ENCODE peak calls at places on chromosomes 13 and 19, in five cellular contexts. R is IMR-90, K is SK-N-SH, Z is GM12878, T is K562. N is an unnamed sample.

GRCh38 chr13:93004919-93005318 is 221.7 kb upstream of the GPC6 start:
- DNase-seq in Z (no peak), T (no peak), R (peak; percentile 13), K (no peak), N (peak; percentile 5)

GRCh38 chr13:31699650-31700049 is 39.7 kb upstream of the RXFP2 start:
- DNase-seq in R (no peak), K (no peak), T (no peak), Z (no peak), N (no peak)

GRCh38 chr13:50255639-50256038 is 240.4 kb downstream of the KCNRG start:
- DNase-seq in K (no peak), R (no peak), T (no peak), Z (no peak), N (no peak)

GRCh38 chr13:87878706-87879105 is 207.5 kb downstream of the SLITRK5 start:
- DNase-seq in T (no peak), Z (no peak), K (no peak), R (no peak), N (no peak)

GRCh38 chr13:70756088-70756487 is 647.8 kb upstream of the KLHL1 start:
- DNase-seq in T (no peak), Z (no peak), R (no peak), K (no peak), N (no peak)

GRCh38 chr19:29687244-29687896 is 22.1 kb downstream of the PLEKHF1 start:
- DNase-seq in R (peak; percentile 98), T (peak; percentile 72), K (no peak), Z (no peak), N (no peak)

GRCh38 chr19:8926341-8926740 is 83.9 kb downstream of the MUC16 start:
- DNase-seq in K (no peak), R (no peak), T (no peak), Z (no peak), N (no peak)

GRCh38 chr19:45075215-45076028 is 856 bp downstream of the ZNF296 start:
- DNase-seq in K (no peak), T (peak; percentile 89), R (no peak), Z (peak; percentile 80), N (peak; percentile 86)

GRCh38 chr19:32322541-32322940 is 22.9 kb upstream of the ZNF507 start:
- DNase-seq in R (no peak), Z (no peak), T (no peak), K (no peak), N (peak; percentile 25)

GRCh38 chr13:79090552-79091159 is 315.4 kb downstream of the RBM26 start:
- DNase-seq in K (no peak), T (no peak), R (no peak), Z (no peak), N (no peak)

GRCh38 chr19:49677901-49678674 is 1.0 kb downstream of the PRMT1 start:
- DNase-seq in T (peak; percentile 88), Z (no peak), K (peak; percentile 81), R (peak; percentile 62), N (peak; percentile 82)

GRCh38 chr13:99995503-99996176 is 14.1 kb downstream of the ZIC2 start:
- DNase-seq in R (no peak), K (no peak), T (no peak), Z (no peak), N (no peak)

GRCh38 chr19:6213266-6213595 is 66.5 kb downstream of the MLLT1 start:
- DNase-seq in K (peak; percentile 27), T (no peak), R (no peak), Z (no peak), N (no peak)

GRCh38 chr19:6610934-6611370 is 20.0 kb upstream of the CD70 start:
- DNase-seq in Z (no peak), K (no peak), T (no peak), R (peak; percentile 49), N (peak; percentile 38)

GRCh38 chr13:89076622-89077021 is 1405.5 kb downstream of the SLITRK5 start:
- DNase-seq in T (no peak), K (no peak), Z (no peak), R (no peak), N (no peak)

GRCh38 chr19:45103200-45103624 is 10.2 kb downstream of the PPP1R37 start:
- DNase-seq in Z (no peak), R (no peak), K (no peak), T (no peak), N (no peak)

GRCh38 chr13:50189450-50189849 is 174.2 kb downstream of the KCNRG start:
- DNase-seq in K (no peak), Z (no peak), R (no peak), T (peak; percentile 43), N (no peak)

GRCh38 chr13:99988469-99989375 is 7.1 kb downstream of the ZIC2 start:
- DNase-seq in Z (no peak), R (no peak), T (no peak), K (peak; percentile 39), N (no peak)

GRCh38 chr13:40963927-40964326 is 55.2 kb downstream of the ELF1 start:
- DNase-seq in T (no peak), R (peak; percentile 66), Z (no peak), K (no peak), N (peak; percentile 12)

GRCh38 chr13:35917942-35918645 is 213.1 kb downstream of the DCLK1 start:
- DNase-seq in Z (no peak), R (peak; percentile 52), T (no peak), K (no peak), N (no peak)

GRCh38 chr13:99659234-99659633 is 158.0 kb downstream of the TM9SF2 start:
- DNase-seq in R (no peak), Z (no peak), T (no peak), K (no peak), N (no peak)

GRCh38 chr13:40586886-40587285 is 79.6 kb downstream of the FOXO1 start:
- DNase-seq in Z (no peak), R (no peak), K (no peak), T (no peak), N (no peak)

GRCh38 chr19:38233740-38234251 is 9.8 kb upstream of the DPF1 start:
- DNase-seq in R (peak; percentile 59), T (peak; percentile 91), Z (no peak), K (peak; percentile 88), N (peak; percentile 98)

GRCh38 chr19:48603001-48603400 is 3.5 kb upstream of the SPACA4 start:
- DNase-seq in Z (no peak), R (no peak), T (no peak), K (no peak), N (no peak)

GRCh38 chr19:45117167-45117594 is 24.2 kb downstream of the PPP1R37 start:
- DNase-seq in R (peak; percentile 20), K (no peak), Z (peak; percentile 73), T (peak; percentile 54), N (no peak)

GRCh38 chr13:95898256-95898655 is 154.9 kb downstream of the UGGT2 start:
- DNase-seq in K (no peak), Z (no peak), T (no peak), R (no peak), N (no peak)

GRCh38 chr13:50615234-50615633 is 228.3 kb downstream of the DLEU7 start:
- DNase-seq in R (no peak), Z (no peak), T (no peak), K (no peak), N (no peak)

GRCh38 chr13:109700176-109700575 is 86.2 kb downstream of the IRS2 start:
- DNase-seq in T (peak; percentile 88), Z (no peak), R (peak; percentile 24), K (peak; percentile 87), N (peak; percentile 63)

GRCh38 chr13:80469841-80470378 is 129.0 kb upstream of the SPRY2 start:
- DNase-seq in Z (no peak), R (peak; percentile 31), T (no peak), K (no peak), N (peak; percentile 65)

GRCh38 chr13:100234524-100235136 is 145.7 kb downstream of the PCCA start:
- DNase-seq in T (no peak), Z (no peak), R (peak; percentile 55), K (no peak), N (peak; percentile 72)

GRCh38 chr19:55676384-55676783 is 1.4 kb downstream of the EPN1 start:
- DNase-seq in K (no peak), Z (no peak), R (peak; percentile 13), T (peak; percentile 35), N (no peak)

GRCh38 chr19:55678121-55678671 is 3.2 kb downstream of the EPN1 start:
- DNase-seq in K (no peak), T (no peak), R (no peak), Z (peak; percentile 88), N (no peak)

GRCh38 chr19:55675661-55676354 is 782 bp downstream of the EPN1 start:
- DNase-seq in Z (no peak), R (no peak), T (no peak), K (no peak), N (no peak)

GRCh38 chr19:55676889-55677505 is 2.0 kb downstream of the EPN1 start:
- DNase-seq in T (no peak), R (no peak), Z (no peak), K (no peak), N (no peak)

DNA sequence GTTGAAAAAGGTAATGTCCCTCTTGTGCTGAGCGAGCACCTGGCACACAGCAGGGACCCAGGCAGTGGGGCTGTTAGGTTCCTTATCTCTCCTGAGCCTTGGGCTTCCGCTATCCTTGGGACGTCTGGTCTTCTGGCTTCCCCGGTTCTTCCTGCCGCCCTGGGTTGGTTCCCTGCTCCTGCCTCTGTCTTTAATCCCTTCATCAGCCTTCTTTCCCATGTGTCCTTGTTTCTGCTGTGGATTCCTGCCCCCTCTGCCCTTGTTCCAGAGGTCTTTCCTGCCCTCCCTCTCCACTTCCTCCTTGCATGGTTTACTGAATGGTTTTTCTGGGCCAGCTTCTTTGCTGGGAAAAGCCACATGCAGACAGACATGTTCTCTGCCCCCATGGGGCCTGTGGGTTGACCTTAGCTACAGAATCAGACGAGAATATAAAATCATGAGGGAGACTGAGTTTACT is 2.6 kb downstream of the EPN1 start:
- DNase-seq in Z (no peak), K (no peak), R (no peak), T (peak; percentile 69), N (no peak)
- TF ChIP-seq SMC3 in Z (no peak), K (no peak), R (no peak), T (no peak), N (no peak)

DNA sequence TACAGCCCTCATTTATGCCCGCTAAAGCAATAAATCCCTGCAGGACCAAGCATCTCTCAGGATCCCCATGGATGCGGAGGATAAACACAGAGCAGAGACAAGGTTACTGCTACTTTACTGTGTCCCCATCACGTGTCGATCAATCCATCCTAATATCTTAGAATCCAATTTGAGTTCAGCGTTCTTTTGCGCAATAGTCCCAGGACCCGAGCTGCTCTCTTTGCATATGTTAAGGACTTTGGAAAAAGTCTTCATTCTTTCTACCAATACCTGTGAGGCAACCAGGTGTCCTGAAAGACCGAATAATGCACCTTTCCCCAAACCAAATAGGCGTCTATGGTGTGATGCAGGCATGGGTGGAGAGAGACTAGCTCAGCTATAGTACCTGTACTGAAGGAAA is 38.0 kb upstream of the URAD start:
- DNase-seq in Z (no peak), K (no peak), T (no peak), R (no peak), N (no peak)
- TF ChIP-seq SMC3 in Z (no peak), K (no peak), T (no peak), R (no peak), N (no peak)

DNA sequence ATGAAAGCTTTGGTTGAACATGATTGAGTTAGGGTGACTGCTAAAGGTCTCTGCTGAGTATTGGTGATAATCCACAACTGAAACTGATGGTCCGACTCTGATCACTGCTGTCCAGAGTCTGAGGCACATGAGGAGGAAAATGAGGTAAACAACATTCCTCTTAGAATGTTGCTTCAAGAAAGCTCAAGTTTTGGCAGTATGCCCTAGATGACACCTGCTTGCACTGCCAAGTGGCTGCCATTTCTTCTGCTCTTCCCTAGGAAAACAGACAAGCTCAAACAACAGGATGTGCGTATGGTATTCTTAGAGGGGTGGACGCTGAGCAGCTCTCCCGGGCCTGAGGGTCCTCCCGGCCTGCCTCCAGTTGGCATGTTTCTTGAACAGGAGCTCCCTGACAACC is 15.2 kb upstream of the MTIF3 start:
- DNase-seq in T (no peak), K (no peak), Z (no peak), R (no peak), N (no peak)
- TF ChIP-seq SMC3 in T (no peak), K (no peak), Z (no peak), R (no peak), N (no peak)

GRCh38 chr19:12867120-12868099 is 13.8 kb downstream of the DNASE2 start:
- DNase-seq in R (peak; percentile 43), T (peak; percentile 92), Z (peak; percentile 31), K (peak; percentile 84), N (no peak)
- TF ChIP-seq SMC3 in R (no peak), T (peak; percentile 3), Z (no peak), K (no peak), N (no peak)